ENCODE peak calls at places on chromosome 18, in five cellular contexts. H is PC-9, G is A549, L is cardiac fibroblast, R is dorsolateral prefrontal cortex. M is an unnamed sample.

GRCh38 chr18:48934708-48935432 is 15.9 kb downstream of the SMAD7 start:
- DNase-seq in R (no peak), G (no peak), L (peak; percentile 60), H (no peak), M (peak; percentile 61)

GRCh38 chr18:23631746-23632145 is 31.0 kb downstream of the ANKRD29 start:
- DNase-seq in H (no peak), G (no peak), R (no peak), L (no peak), M (no peak)

GRCh38 chr18:67731853-67732252 is 215.3 kb upstream of the DSEL start:
- DNase-seq in G (no peak), H (no peak), R (no peak), L (peak; percentile 69), M (peak; percentile 37)

GRCh38 chr18:3060667-3061580 is 48.0 kb upstream of the LPIN2 start:
- DNase-seq in G (no peak), H (no peak), L (no peak), R (no peak), M (no peak)

GRCh38 chr18:78722959-78723706 is 256.5 kb upstream of the SALL3 start:
- DNase-seq in R (peak; percentile 31), L (no peak), H (no peak), G (no peak), M (no peak)

GRCh38 chr18:61797691-61798590 is 94.9 kb downstream of the RNF152 start:
- DNase-seq in G (no peak), R (no peak), H (no peak), L (no peak), M (no peak)

GRCh38 chr18:13501896-13502295 is 224.5 kb downstream of the FAM210A start:
- DNase-seq in H (no peak), L (no peak), R (no peak), G (no peak), M (no peak)

GRCh38 chr18:2515908-2516625 is 55.2 kb downstream of the METTL4 start:
- DNase-seq in H (peak; percentile 47), G (peak; percentile 24), R (no peak), L (peak; percentile 80), M (peak; percentile 87)

GRCh38 chr18:66616523-66616983 is 12.7 kb upstream of the CDH19 start:
- DNase-seq in G (no peak), L (peak; percentile 35), R (peak; percentile 30), H (no peak), M (no peak)

GRCh38 chr18:57666818-57667497 is 45.3 kb upstream of the NARS1 start:
- DNase-seq in R (no peak), L (peak; percentile 83), G (no peak), H (no peak), M (peak; percentile 70)

GRCh38 chr18:57664600-57665165 is 43.0 kb upstream of the NARS1 start:
- DNase-seq in H (no peak), G (no peak), L (no peak), R (no peak), M (no peak)

GRCh38 chr18:57670046-57670445 is 48.4 kb upstream of the NARS1 start:
- DNase-seq in R (no peak), L (no peak), G (no peak), H (no peak), M (no peak)

GRCh38 chr18:57668021-57668420 is 46.4 kb upstream of the NARS1 start:
- DNase-seq in L (no peak), G (no peak), R (no peak), H (no peak), M (no peak)
- H3K4me3 ChIP-seq in L (no peak overlapping the region), G (no peak overlapping the region), R (no peak overlapping the region), H (no peak overlapping the region), M (no peak overlapping the region)

DNA sequence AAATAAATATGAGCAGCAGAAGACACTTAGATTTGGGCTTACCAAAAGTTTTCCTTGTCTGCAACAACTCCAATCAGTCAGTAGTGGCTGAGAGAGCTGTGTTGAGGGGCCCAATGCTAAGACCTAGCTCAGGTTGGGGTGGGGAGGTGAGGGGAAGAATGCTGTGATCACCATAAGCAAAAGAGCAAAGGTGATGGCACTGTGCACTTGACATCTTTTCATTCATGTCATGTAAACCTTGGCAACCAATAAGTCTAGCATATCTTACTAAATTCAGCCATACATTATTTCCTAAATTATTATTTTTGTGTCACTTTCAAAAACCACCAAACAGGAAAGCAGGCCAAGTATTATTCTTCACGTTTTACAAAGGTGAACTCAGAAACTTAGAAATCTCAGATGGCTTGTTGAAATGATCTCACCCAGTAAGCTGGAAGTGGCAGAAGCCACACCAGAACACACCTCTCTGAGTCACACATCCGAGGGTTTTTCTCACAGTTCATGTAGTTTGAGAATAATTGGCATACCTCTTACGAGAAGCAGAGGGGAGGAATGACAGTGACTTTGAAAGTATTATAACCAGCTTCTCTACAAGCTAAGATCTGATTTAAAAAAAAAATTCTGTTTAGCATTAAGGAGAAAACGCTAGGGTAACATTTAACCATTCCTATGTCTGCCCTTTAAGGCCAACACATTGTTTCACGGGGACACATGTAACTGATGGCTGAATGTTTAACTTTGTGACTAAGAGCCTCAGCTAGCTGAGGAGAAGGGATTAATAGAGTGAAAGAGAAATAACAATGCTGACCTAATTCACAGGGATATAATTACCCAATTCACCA is 43.3 kb upstream of the SETBP1 start:
- DNase-seq in H (peak; percentile 29), G (peak; percentile 7), R (no peak), L (peak; percentile 44), M (no peak)
- TF ChIP-seq CTCF in H (no peak), G (no peak), R (no peak), L (no peak), M (no peak)

GRCh38 chr18:45690975-45691815 is 32.8 kb upstream of the SLC14A1 start:
- DNase-seq in L (peak; percentile 86), R (peak; percentile 85), H (peak; percentile 67), G (peak; percentile 31), M (peak; percentile 89)
- H3K4me3 ChIP-seq in L (no peak overlapping the region), R (no peak overlapping the region), H (no peak overlapping the region), G (no peak overlapping the region), M (peak overlapping the region; percentile 46)

DNA sequence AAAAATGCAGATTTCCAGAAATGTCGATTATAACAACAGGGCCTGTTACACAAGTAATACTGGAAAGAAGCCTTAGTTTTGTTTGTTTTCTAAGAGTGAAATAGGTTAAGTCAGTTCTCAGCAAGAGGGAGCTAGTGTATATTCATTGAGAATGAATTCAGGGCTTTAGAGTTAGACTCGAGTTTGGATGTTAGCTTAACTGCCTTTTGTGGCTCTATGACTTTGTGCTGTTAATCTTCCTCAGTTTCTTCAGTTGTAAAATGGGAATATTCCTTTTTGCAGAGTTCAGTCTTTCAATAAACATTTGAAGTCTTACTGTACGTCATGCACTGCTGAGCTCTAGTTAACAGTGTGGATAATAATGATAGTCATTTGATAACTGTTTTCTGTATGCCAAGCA is 989 bp downstream of the NDUFV2 start:
- DNase-seq in H (no peak), L (peak; percentile 53), R (no peak), G (no peak), M (peak; percentile 56)
- TF ChIP-seq CTCF in H (no peak), L (no peak), R (peak; percentile 45), G (no peak), M (peak; percentile 24)

GRCh38 chr18:79853303-79853992 is 55.7 kb downstream of the KCNG2 start:
- DNase-seq in R (peak; percentile 14), H (no peak), G (no peak), L (no peak), M (no peak)
- H3K4me3 ChIP-seq in R (no peak overlapping the region), H (no peak overlapping the region), G (no peak overlapping the region), L (no peak overlapping the region), M (no peak overlapping the region)

DNA sequence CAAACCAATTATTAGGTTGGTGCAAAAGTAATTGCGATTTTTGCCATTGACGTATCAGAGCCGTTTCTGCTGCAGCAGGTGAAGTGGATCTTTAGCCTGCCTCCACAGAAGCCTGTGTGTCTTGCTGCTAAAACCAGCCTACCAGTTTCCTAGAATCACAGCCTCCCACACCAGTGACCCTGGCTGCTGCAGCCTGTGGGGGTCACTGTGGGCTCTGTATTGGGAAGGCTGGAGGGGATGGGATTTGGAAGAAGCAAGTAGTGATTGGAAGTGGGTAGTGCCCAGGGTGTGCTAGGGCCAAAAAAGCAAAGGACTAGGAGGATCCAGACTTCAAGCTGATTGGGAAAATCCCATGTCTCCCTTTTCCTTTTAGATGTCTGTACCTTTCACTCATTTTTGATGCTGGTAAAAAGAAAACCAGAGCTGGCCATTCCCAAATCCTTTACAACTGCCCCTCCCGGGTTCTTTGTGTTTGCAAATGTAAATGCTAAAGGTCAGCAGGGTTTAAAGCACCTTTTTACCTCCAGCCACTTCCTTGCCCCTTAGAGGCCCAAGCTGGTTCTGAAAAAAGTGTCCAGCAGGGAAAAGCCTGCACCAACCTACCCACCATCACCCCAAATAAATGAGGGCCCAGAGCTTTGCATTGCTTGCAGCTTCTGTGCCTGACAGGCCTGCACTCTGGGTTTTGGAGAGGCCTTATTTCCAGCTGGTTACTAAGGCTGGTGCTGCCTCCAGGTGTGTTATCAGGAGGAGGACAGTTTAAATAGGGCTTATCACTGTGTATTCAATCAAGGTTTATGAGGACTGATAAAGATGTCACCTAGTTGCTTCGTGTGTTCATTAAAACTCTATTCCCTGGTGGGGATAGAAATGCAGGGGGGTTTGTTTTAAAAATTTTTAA is 172.0 kb downstream of the MIB1 start:
- DNase-seq in L (no peak), R (no peak), H (no peak), G (no peak), M (no peak)
- TF ChIP-seq CTCF in L (peak; percentile 9), R (no peak), H (no peak), G (peak; percentile 8), M (peak; percentile 15)

M was measured in fibroblast of the aortic adventitia.